ENCODE peak calls at places on chromosome 11, in eight cellular contexts. One of them, this sample, is unnamed.

GRCh38 chr11:113835306-113835705 is 40.1 kb downstream of the USP28 start:
- DNase-seq in prostate gland: no peak
- DNase-seq in mucosa of gallbladder: no peak
- DNase-seq in stimulated activated CD8-positive, alpha-beta memory T cell treated with anti-CD3 and anti-CD28 coated beads, Interleukin-12 subunit alpha, Interleukin-12 subunit beta, amount 100 ng/mL, for 4 hours: no peak
- DNase-seq in CD8-positive, alpha-beta memory T cell: no peak
- DNase-seq in H54: no peak
- DNase-seq in naive thymus-derived CD4-positive, alpha-beta T cell: no peak
- DNase-seq in GM03348: no peak
- DNase-seq in this sample: no peak

GRCh38 chr11:86034710-86035109 is 34.2 kb downstream of the PICALM start:
- DNase-seq in prostate gland: no peak
- DNase-seq in mucosa of gallbladder: no peak
- DNase-seq in stimulated activated CD8-positive, alpha-beta memory T cell treated with anti-CD3 and anti-CD28 coated beads, Interleukin-12 subunit alpha, Interleukin-12 subunit beta, amount 100 ng/mL, for 4 hours: no peak
- DNase-seq in CD8-positive, alpha-beta memory T cell: no peak
- DNase-seq in H54: no peak
- DNase-seq in naive thymus-derived CD4-positive, alpha-beta T cell: no peak
- DNase-seq in GM03348: no peak
- DNase-seq in this sample: no peak

GRCh38 chr11:65609711-65610110 is 4.3 kb downstream of the MAP3K11 start:
- DNase-seq in prostate gland: no peak
- DNase-seq in mucosa of gallbladder: no peak
- DNase-seq in stimulated activated CD8-positive, alpha-beta memory T cell treated with anti-CD3 and anti-CD28 coated beads, Interleukin-12 subunit alpha, Interleukin-12 subunit beta, amount 100 ng/mL, for 4 hours: no peak
- DNase-seq in CD8-positive, alpha-beta memory T cell: no peak
- DNase-seq in H54: no peak
- DNase-seq in naive thymus-derived CD4-positive, alpha-beta T cell: no peak
- DNase-seq in GM03348: no peak
- DNase-seq in this sample: no peak

GRCh38 chr11:68946416-68947090 is 34.2 kb downstream of the MRGPRD start:
- DNase-seq in prostate gland: no peak
- DNase-seq in mucosa of gallbladder: no peak
- DNase-seq in stimulated activated CD8-positive, alpha-beta memory T cell treated with anti-CD3 and anti-CD28 coated beads, Interleukin-12 subunit alpha, Interleukin-12 subunit beta, amount 100 ng/mL, for 4 hours: no peak
- DNase-seq in CD8-positive, alpha-beta memory T cell: no peak
- DNase-seq in H54: peak
- DNase-seq in naive thymus-derived CD4-positive, alpha-beta T cell: no peak
- DNase-seq in GM03348: peak
- DNase-seq in this sample: peak

GRCh38 chr11:8403310-8403709 is 139.6 kb upstream of the LMO1 start:
- DNase-seq in prostate gland: no peak
- DNase-seq in mucosa of gallbladder: no peak
- DNase-seq in stimulated activated CD8-positive, alpha-beta memory T cell treated with anti-CD3 and anti-CD28 coated beads, Interleukin-12 subunit alpha, Interleukin-12 subunit beta, amount 100 ng/mL, for 4 hours: no peak
- DNase-seq in CD8-positive, alpha-beta memory T cell: no peak
- DNase-seq in H54: no peak
- DNase-seq in naive thymus-derived CD4-positive, alpha-beta T cell: no peak
- DNase-seq in GM03348: no peak
- DNase-seq in this sample: peak

GRCh38 chr11:111441443-111441842 is 62.4 kb upstream of the POU2AF1 start:
- DNase-seq in prostate gland: no peak
- DNase-seq in mucosa of gallbladder: no peak
- DNase-seq in stimulated activated CD8-positive, alpha-beta memory T cell treated with anti-CD3 and anti-CD28 coated beads, Interleukin-12 subunit alpha, Interleukin-12 subunit beta, amount 100 ng/mL, for 4 hours: no peak
- DNase-seq in CD8-positive, alpha-beta memory T cell: no peak
- DNase-seq in H54: no peak
- DNase-seq in naive thymus-derived CD4-positive, alpha-beta T cell: no peak
- DNase-seq in GM03348: no peak
- DNase-seq in this sample: peak

GRCh38 chr11:65103476-65103875 is 7.5 kb downstream of the VPS51 start:
- DNase-seq in prostate gland: no peak
- DNase-seq in mucosa of gallbladder: no peak
- DNase-seq in stimulated activated CD8-positive, alpha-beta memory T cell treated with anti-CD3 and anti-CD28 coated beads, Interleukin-12 subunit alpha, Interleukin-12 subunit beta, amount 100 ng/mL, for 4 hours: no peak
- DNase-seq in CD8-positive, alpha-beta memory T cell: no peak
- DNase-seq in H54: no peak
- DNase-seq in naive thymus-derived CD4-positive, alpha-beta T cell: no peak
- DNase-seq in GM03348: no peak
- DNase-seq in this sample: no peak

GRCh38 chr11:75271730-75272129 is 31.2 kb downstream of the TPBGL start:
- DNase-seq in prostate gland: no peak
- DNase-seq in mucosa of gallbladder: no peak
- DNase-seq in stimulated activated CD8-positive, alpha-beta memory T cell treated with anti-CD3 and anti-CD28 coated beads, Interleukin-12 subunit alpha, Interleukin-12 subunit beta, amount 100 ng/mL, for 4 hours: no peak
- DNase-seq in CD8-positive, alpha-beta memory T cell: no peak
- DNase-seq in H54: no peak
- DNase-seq in naive thymus-derived CD4-positive, alpha-beta T cell: no peak
- DNase-seq in GM03348: no peak
- DNase-seq in this sample: no peak

GRCh38 chr11:112278803-112279202 is 18.1 kb upstream of the PLET1 start:
- DNase-seq in prostate gland: no peak
- DNase-seq in mucosa of gallbladder: no peak
- DNase-seq in stimulated activated CD8-positive, alpha-beta memory T cell treated with anti-CD3 and anti-CD28 coated beads, Interleukin-12 subunit alpha, Interleukin-12 subunit beta, amount 100 ng/mL, for 4 hours: no peak
- DNase-seq in CD8-positive, alpha-beta memory T cell: no peak
- DNase-seq in H54: no peak
- DNase-seq in naive thymus-derived CD4-positive, alpha-beta T cell: no peak
- DNase-seq in GM03348: no peak
- DNase-seq in this sample: no peak

GRCh38 chr11:112784323-112785073 is 176.7 kb upstream of the NCAM1 start:
- DNase-seq in prostate gland: peak
- DNase-seq in mucosa of gallbladder: peak
- DNase-seq in stimulated activated CD8-positive, alpha-beta memory T cell treated with anti-CD3 and anti-CD28 coated beads, Interleukin-12 subunit alpha, Interleukin-12 subunit beta, amount 100 ng/mL, for 4 hours: no peak
- DNase-seq in CD8-positive, alpha-beta memory T cell: no peak
- DNase-seq in H54: no peak
- DNase-seq in naive thymus-derived CD4-positive, alpha-beta T cell: no peak
- DNase-seq in GM03348: peak
- DNase-seq in this sample: peak

GRCh38 chr11:6655020-6655789 is 404 bp downstream of the DCHS1 start:
- DNase-seq in prostate gland: no peak
- DNase-seq in mucosa of gallbladder: no peak
- DNase-seq in stimulated activated CD8-positive, alpha-beta memory T cell treated with anti-CD3 and anti-CD28 coated beads, Interleukin-12 subunit alpha, Interleukin-12 subunit beta, amount 100 ng/mL, for 4 hours: peak
- DNase-seq in CD8-positive, alpha-beta memory T cell: peak
- DNase-seq in H54: no peak
- DNase-seq in naive thymus-derived CD4-positive, alpha-beta T cell: peak
- DNase-seq in GM03348: peak
- DNase-seq in this sample: peak

GRCh38 chr11:118689852-118690552 is 10.6 kb upstream of the TREH start:
- DNase-seq in prostate gland: peak
- DNase-seq in mucosa of gallbladder: peak
- DNase-seq in stimulated activated CD8-positive, alpha-beta memory T cell treated with anti-CD3 and anti-CD28 coated beads, Interleukin-12 subunit alpha, Interleukin-12 subunit beta, amount 100 ng/mL, for 4 hours: peak
- DNase-seq in CD8-positive, alpha-beta memory T cell: peak
- DNase-seq in H54: peak
- DNase-seq in naive thymus-derived CD4-positive, alpha-beta T cell: peak
- DNase-seq in GM03348: peak
- DNase-seq in this sample: peak

GRCh38 chr11:22347857-22348496 is 9.8 kb downstream of the SLC17A6 start:
- DNase-seq in prostate gland: no peak
- DNase-seq in mucosa of gallbladder: no peak
- DNase-seq in stimulated activated CD8-positive, alpha-beta memory T cell treated with anti-CD3 and anti-CD28 coated beads, Interleukin-12 subunit alpha, Interleukin-12 subunit beta, amount 100 ng/mL, for 4 hours: no peak
- DNase-seq in CD8-positive, alpha-beta memory T cell: no peak
- DNase-seq in H54: no peak
- DNase-seq in naive thymus-derived CD4-positive, alpha-beta T cell: no peak
- DNase-seq in GM03348: no peak
- DNase-seq in this sample: no peak

GRCh38 chr11:28673687-28674431 is 565.7 kb downstream of the METTL15 start:
- DNase-seq in prostate gland: no peak
- DNase-seq in mucosa of gallbladder: no peak
- DNase-seq in stimulated activated CD8-positive, alpha-beta memory T cell treated with anti-CD3 and anti-CD28 coated beads, Interleukin-12 subunit alpha, Interleukin-12 subunit beta, amount 100 ng/mL, for 4 hours: no peak
- DNase-seq in CD8-positive, alpha-beta memory T cell: no peak
- DNase-seq in H54: peak
- DNase-seq in naive thymus-derived CD4-positive, alpha-beta T cell: no peak
- DNase-seq in GM03348: peak
- DNase-seq in this sample: peak

GRCh38 chr11:112797072-112797471 is 164.1 kb upstream of the NCAM1 start:
- DNase-seq in prostate gland: no peak
- DNase-seq in mucosa of gallbladder: no peak
- DNase-seq in stimulated activated CD8-positive, alpha-beta memory T cell treated with anti-CD3 and anti-CD28 coated beads, Interleukin-12 subunit alpha, Interleukin-12 subunit beta, amount 100 ng/mL, for 4 hours: no peak
- DNase-seq in CD8-positive, alpha-beta memory T cell: no peak
- DNase-seq in H54: no peak
- DNase-seq in naive thymus-derived CD4-positive, alpha-beta T cell: no peak
- DNase-seq in GM03348: no peak
- DNase-seq in this sample: no peak

GRCh38 chr11:35111171-35112055 is 27.6 kb upstream of the CD44 start:
- DNase-seq in prostate gland: no peak
- DNase-seq in mucosa of gallbladder: no peak
- DNase-seq in stimulated activated CD8-positive, alpha-beta memory T cell treated with anti-CD3 and anti-CD28 coated beads, Interleukin-12 subunit alpha, Interleukin-12 subunit beta, amount 100 ng/mL, for 4 hours: no peak
- DNase-seq in CD8-positive, alpha-beta memory T cell: no peak
- DNase-seq in H54: peak
- DNase-seq in naive thymus-derived CD4-positive, alpha-beta T cell: no peak
- DNase-seq in GM03348: peak
- DNase-seq in this sample: peak

GRCh38 chr11:109342261-109342660 is 79.7 kb upstream of the C11orf87 start:
- DNase-seq in prostate gland: no peak
- DNase-seq in mucosa of gallbladder: no peak
- DNase-seq in stimulated activated CD8-positive, alpha-beta memory T cell treated with anti-CD3 and anti-CD28 coated beads, Interleukin-12 subunit alpha, Interleukin-12 subunit beta, amount 100 ng/mL, for 4 hours: no peak
- DNase-seq in CD8-positive, alpha-beta memory T cell: no peak
- DNase-seq in H54: no peak
- DNase-seq in naive thymus-derived CD4-positive, alpha-beta T cell: no peak
- DNase-seq in GM03348: no peak
- DNase-seq in this sample: no peak

GRCh38 chr11:79304599-79305212 is 136.1 kb downstream of the TENM4 start:
- DNase-seq in prostate gland: no peak
- DNase-seq in mucosa of gallbladder: no peak
- DNase-seq in stimulated activated CD8-positive, alpha-beta memory T cell treated with anti-CD3 and anti-CD28 coated beads, Interleukin-12 subunit alpha, Interleukin-12 subunit beta, amount 100 ng/mL, for 4 hours: no peak
- DNase-seq in CD8-positive, alpha-beta memory T cell: no peak
- DNase-seq in H54: no peak
- DNase-seq in naive thymus-derived CD4-positive, alpha-beta T cell: no peak
- DNase-seq in GM03348: peak
- DNase-seq in this sample: peak

GRCh38 chr11:111734383-111735261 is 31.6 kb downstream of the PPP2R1B start:
- DNase-seq in prostate gland: no peak
- DNase-seq in mucosa of gallbladder: no peak
- DNase-seq in stimulated activated CD8-positive, alpha-beta memory T cell treated with anti-CD3 and anti-CD28 coated beads, Interleukin-12 subunit alpha, Interleukin-12 subunit beta, amount 100 ng/mL, for 4 hours: no peak
- DNase-seq in CD8-positive, alpha-beta memory T cell: no peak
- DNase-seq in H54: no peak
- DNase-seq in naive thymus-derived CD4-positive, alpha-beta T cell: no peak
- DNase-seq in GM03348: peak
- DNase-seq in this sample: peak

GRCh38 chr11:12893787-12894672 is 115.1 kb upstream of the RASSF10 start:
- DNase-seq in prostate gland: peak
- DNase-seq in mucosa of gallbladder: peak
- DNase-seq in stimulated activated CD8-positive, alpha-beta memory T cell treated with anti-CD3 and anti-CD28 coated beads, Interleukin-12 subunit alpha, Interleukin-12 subunit beta, amount 100 ng/mL, for 4 hours: no peak
- DNase-seq in CD8-positive, alpha-beta memory T cell: peak
- DNase-seq in H54: peak
- DNase-seq in naive thymus-derived CD4-positive, alpha-beta T cell: peak
- DNase-seq in GM03348: peak
- DNase-seq in this sample: peak

GRCh38 chr11:2316169-2316962 is 14.6 kb downstream of the TSPAN32 start:
- DNase-seq in prostate gland: no peak
- DNase-seq in mucosa of gallbladder: no peak
- DNase-seq in stimulated activated CD8-positive, alpha-beta memory T cell treated with anti-CD3 and anti-CD28 coated beads, Interleukin-12 subunit alpha, Interleukin-12 subunit beta, amount 100 ng/mL, for 4 hours: no peak
- DNase-seq in CD8-positive, alpha-beta memory T cell: no peak
- DNase-seq in H54: no peak
- DNase-seq in naive thymus-derived CD4-positive, alpha-beta T cell: no peak
- DNase-seq in GM03348: no peak
- DNase-seq in this sample: no peak

GRCh38 chr11:114219559-114220349 is 76.4 kb upstream of the NNMT start:
- DNase-seq in prostate gland: no peak
- DNase-seq in mucosa of gallbladder: no peak
- DNase-seq in stimulated activated CD8-positive, alpha-beta memory T cell treated with anti-CD3 and anti-CD28 coated beads, Interleukin-12 subunit alpha, Interleukin-12 subunit beta, amount 100 ng/mL, for 4 hours: no peak
- DNase-seq in CD8-positive, alpha-beta memory T cell: no peak
- DNase-seq in H54: no peak
- DNase-seq in naive thymus-derived CD4-positive, alpha-beta T cell: no peak
- DNase-seq in GM03348: no peak
- DNase-seq in this sample: no peak

GRCh38 chr11:130215531-130216220 is 56.1 kb downstream of the ST14 start:
- DNase-seq in prostate gland: no peak
- DNase-seq in mucosa of gallbladder: peak
- DNase-seq in stimulated activated CD8-positive, alpha-beta memory T cell treated with anti-CD3 and anti-CD28 coated beads, Interleukin-12 subunit alpha, Interleukin-12 subunit beta, amount 100 ng/mL, for 4 hours: no peak
- DNase-seq in CD8-positive, alpha-beta memory T cell: no peak
- DNase-seq in H54: no peak
- DNase-seq in naive thymus-derived CD4-positive, alpha-beta T cell: no peak
- DNase-seq in GM03348: no peak
- DNase-seq in this sample: no peak